ENCODE peak calls at places on chromosomes 4 and X, in nine cellular contexts. D, B, V, C, W, K, Y, Z and I are unnamed samples.

GRCh38 chr4:156977435-156978160 is 6.0 kb upstream of the PDGFC start:
- DNase-seq in D (peak; percentile 90), B (no peak), V (peak; percentile 54), C (no peak), W (no peak), K (no peak), Y (peak; percentile 98), Z (no peak), I (no peak)

GRCh38 chrX:51456814-51457213 is 39.6 kb downstream of the NUDT11 start:
- DNase-seq in D (no peak), B (no peak), V (no peak), C (no peak), W (peak; percentile 0), K (no peak), Y (peak; percentile 1), Z (no peak), I (no peak)

GRCh38 chrX:103498786-103499185 is 20.5 kb downstream of the RAB40A start:
- DNase-seq in D (no peak), B (no peak), V (no peak), C (no peak), W (no peak), K (no peak), Y (no peak), Z (no peak), I (no peak)

GRCh38 chrX:7603387-7603786 is 239.6 kb upstream of the VCX start:
- DNase-seq in D (no peak), B (no peak), V (no peak), C (no peak), W (no peak), K (no peak), Y (no peak), Z (no peak), I (no peak)

GRCh38 chrX:39692796-39693195 is 405.0 kb downstream of the BCOR start:
- DNase-seq in D (no peak), B (no peak), V (no peak), C (no peak), W (no peak), K (no peak), Y (no peak), Z (no peak), I (no peak)

GRCh38 chrX:25196221-25196620 is 180.5 kb upstream of the ARX start:
- DNase-seq in D (no peak), B (no peak), V (no peak), C (no peak), W (no peak), K (no peak), Y (no peak), Z (no peak), I (no peak)

GRCh38 chr4:123351713-123352112 is 44.9 kb upstream of the SPRY1 start:
- DNase-seq in D (no peak), B (no peak), V (no peak), C (no peak), W (no peak), K (no peak), Y (no peak), Z (no peak), I (no peak)

GRCh38 chr4:180280076-180280475 is 1963.1 kb upstream of the TENM3 start:
- DNase-seq in D (no peak), B (no peak), V (no peak), C (no peak), W (no peak), K (no peak), Y (no peak), Z (no peak), I (no peak)

GRCh38 chrX:55919367-55920221 is 202.0 kb downstream of the RRAGB start:
- DNase-seq in D (no peak), B (no peak), V (peak; percentile 1), C (no peak), W (no peak), K (no peak), Y (no peak), Z (no peak), I (no peak)

GRCh38 chr4:154928640-154929257 is 147.7 kb downstream of the RBM46 start:
- DNase-seq in D (peak; percentile 13), B (no peak), V (peak; percentile 23), C (no peak), W (no peak), K (no peak), Y (peak; percentile 77), Z (peak; percentile 25), I (no peak)